ENCODE peak calls at places on chromosomes 5 and 9, in five cellular contexts. L, U, F, Z and Y are unnamed samples.

GRCh38 chr9:38322937-38323336 is 69.6 kb upstream of the ALDH1B1 start:
- DNase-seq in F (no peak), U (no peak), L (no peak), Z (no peak), Y (no peak)

GRCh38 chr9:6034954-6035353 is 19.5 kb upstream of the RANBP6 start:
- DNase-seq in F (no peak), U (no peak), L (no peak), Z (peak; percentile 15), Y (no peak)

GRCh38 chr5:75381456-75381855 is 44.4 kb downstream of the HMGCR start:
- DNase-seq in F (no peak), Z (no peak), L (no peak), U (peak; percentile 15), Y (no peak)

GRCh38 chr5:145975361-145976066 is 39.1 kb downstream of the SH3RF2 start:
- DNase-seq in Z (peak; percentile 93), L (no peak), F (no peak), U (no peak), Y (peak; percentile 86)

GRCh38 chr9:126615251-126615790 is 1.6 kb downstream of the LMX1B start:
- DNase-seq in F (no peak), Z (peak; percentile 21), L (peak; percentile 75), U (no peak), Y (no peak)

GRCh38 chr9:20188616-20189212 is 399.9 kb upstream of the SLC24A2 start:
- DNase-seq in F (no peak), Z (no peak), U (no peak), L (no peak), Y (no peak)

GRCh38 chr9:21317956-21318923 is 13.1 kb upstream of the IFNA5 start:
- DNase-seq in F (no peak), L (no peak), U (no peak), Z (peak; percentile 24), Y (no peak)

GRCh38 chr9:134466869-134467616 is 140.8 kb downstream of the RXRA start:
- DNase-seq in Z (no peak), L (no peak), U (no peak), F (no peak), Y (no peak)

GRCh38 chr5:136073714-136074113 is 44.9 kb downstream of the TGFBI start:
- DNase-seq in F (no peak), U (no peak), L (peak; percentile 38), Z (no peak), Y (no peak)

GRCh38 chr9:22039258-22039657 is 30.2 kb upstream of the CDKN2B start:
- DNase-seq in U (no peak), L (no peak), Z (peak; percentile 7), F (no peak), Y (no peak)

GRCh38 chr9:35645736-35646582 is 4.8 kb downstream of the SIT1 start:
- DNase-seq in L (peak; percentile 79), U (peak; percentile 35), Z (peak; percentile 32), F (no peak), Y (peak; percentile 22)

GRCh38 chr9:122179690-122180074 is 20.0 kb downstream of the MORN5 start:
- DNase-seq in U (no peak), F (no peak), Z (peak; percentile 59), L (no peak), Y (peak; percentile 7)

GRCh38 chr5:68240196-68240595 is 24.6 kb downstream of the PIK3R1 start:
- DNase-seq in L (no peak), Z (no peak), U (no peak), F (no peak), Y (no peak)

GRCh38 chr5:98458004-98458403 is 315.5 kb upstream of the RGMB start:
- DNase-seq in F (no peak), U (no peak), L (no peak), Z (no peak), Y (no peak)

GRCh38 chr5:58544195-58544594 is 38.7 kb upstream of the RAB3C start:
- DNase-seq in Z (no peak), L (no peak), F (no peak), U (no peak), Y (no peak)

GRCh38 chr5:176879663-176880392 is 19.3 kb downstream of the HK3 start:
- DNase-seq in F (no peak), U (no peak), Z (no peak), L (no peak), Y (no peak)

GRCh38 chr9:70947086-70947485 is 174.3 kb downstream of the TRPM3 start:
- DNase-seq in Z (no peak), L (no peak), U (no peak), F (no peak), Y (no peak)

GRCh38 chr5:139137703-139138102 is 60.5 kb downstream of the SIL1 start:
- DNase-seq in L (no peak), F (no peak), Z (peak; percentile 16), U (peak; percentile 22), Y (peak; percentile 12)

GRCh38 chr9:85262333-85262732 is 479.4 kb downstream of the AGTPBP1 start:
- DNase-seq in F (no peak), Z (no peak), U (no peak), L (no peak), Y (no peak)

GRCh38 chr5:100761192-100761591 is 141.9 kb downstream of the ST8SIA4 start:
- DNase-seq in F (no peak), Z (no peak), L (no peak), U (no peak), Y (no peak)

GRCh38 chr9:89844535-89844934 is 239.7 kb downstream of the GADD45G start:
- DNase-seq in F (no peak), U (no peak), Z (no peak), L (no peak), Y (no peak)

GRCh38 chr5:56490971-56491468 is 257.9 kb upstream of the ANKRD55 start:
- DNase-seq in F (no peak), Z (no peak), U (no peak), L (no peak), Y (peak; percentile 18)

GRCh38 chr9:75181748-75182147 is 93.4 kb downstream of the OSTF1 start:
- DNase-seq in Z (no peak), F (no peak), L (no peak), U (peak; percentile 14), Y (peak; percentile 48)

GRCh38 chr9:125867752-125868400 is 120.7 kb downstream of the PBX3 start:
- DNase-seq in Z (no peak), U (no peak), L (no peak), F (no peak), Y (peak; percentile 18)

GRCh38 chr5:75524071-75524470 is 12.4 kb downstream of the POLK start:
- DNase-seq in F (peak; percentile 79), L (no peak), U (no peak), Z (no peak), Y (no peak)

GRCh38 chr5:96522635-96523355 is 89.7 kb upstream of the PCSK1 start:
- DNase-seq in U (no peak), Z (no peak), F (no peak), L (no peak), Y (no peak)

GRCh38 chr5:145750194-145750593 is 84.9 kb downstream of the PRELID2 start:
- DNase-seq in Z (no peak), L (no peak), U (no peak), F (no peak), Y (no peak)

GRCh38 chr9:125617087-125617486 is 89.9 kb downstream of the MAPKAP1 start:
- DNase-seq in U (no peak), F (no peak), L (no peak), Z (no peak), Y (no peak)

GRCh38 chr9:26054600-26055516 is 376.6 kb upstream of the TUSC1 start:
- DNase-seq in L (no peak), Z (no peak), F (no peak), U (no peak), Y (no peak)

GRCh38 chr5:96823900-96824351 is 16.2 kb upstream of the ERAP1 start:
- DNase-seq in L (no peak), Z (peak; percentile 25), F (no peak), U (no peak), Y (no peak)

GRCh38 chr5:55421074-55421529 is 113.3 kb downstream of the MTREX start:
- DNase-seq in F (peak; percentile 15), U (no peak), L (no peak), Z (no peak), Y (no peak)

DNA sequence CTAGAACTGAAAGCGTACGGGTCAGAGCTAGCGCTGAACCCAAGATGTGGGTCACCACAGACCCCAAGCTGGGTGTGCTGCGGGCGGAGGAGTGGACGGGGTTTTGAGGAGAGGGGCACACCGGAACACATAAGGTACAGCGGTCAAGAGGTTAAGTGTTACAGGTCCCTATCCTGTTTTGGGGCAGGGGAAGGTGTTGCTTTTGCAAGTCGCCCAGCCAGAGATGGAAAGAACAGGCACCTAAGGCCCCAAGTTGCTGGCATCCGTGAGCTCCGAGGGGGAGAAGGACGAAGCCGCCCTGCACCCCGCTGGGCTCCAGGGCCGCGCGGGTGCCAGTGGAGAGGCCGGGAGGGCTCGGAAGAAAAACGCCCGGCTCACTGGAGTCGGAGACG is 859 bp downstream of the GNA14 start:
- DNase-seq in F (no peak), Z (no peak), U (no peak), L (no peak), Y (no peak)
- TF ChIP-seq EZH2 in F (no peak), Z (no peak), U (no peak), L (no peak), Y (no peak)

GRCh38 chr9:114037249-114037648 is 40.9 kb downstream of the AMBP start:
- DNase-seq in U (no peak), Z (no peak), F (no peak), L (peak; percentile 33), Y (no peak)

GRCh38 chr9:114038724-114039313 is 39.3 kb downstream of the AMBP start:
- DNase-seq in Z (no peak), U (no peak), L (peak; percentile 37), F (no peak), Y (no peak)

GRCh38 chr9:114039484-114039883 is 38.6 kb downstream of the AMBP start:
- DNase-seq in L (peak; percentile 19), Z (no peak), U (no peak), F (no peak), Y (no peak)

GRCh38 chr9:114035845-114036785 is 42.0 kb downstream of the AMBP start:
- DNase-seq in Z (no peak), F (no peak), L (peak; percentile 34), U (no peak), Y (no peak)

GRCh38 chr9:114037961-114038723 is 40.0 kb downstream of the AMBP start:
- DNase-seq in U (no peak), L (peak; percentile 56), F (no peak), Z (no peak), Y (no peak)
- TF ChIP-seq ATF3 in U (no peak), L (no peak), F (no peak), Z (no peak), Y (no peak)

GRCh38 chr5:1767524-1768282 is 31.9 kb downstream of the MRPL36 start:
- DNase-seq in L (no peak), F (no peak), U (no peak), Z (no peak), Y (no peak)
- TF ChIP-seq EZH2 in L (no peak), F (no peak), U (no peak), Z (no peak), Y (no peak)

GRCh38 chr9:16369427-16369826 is 501.0 kb downstream of the BNC2 start:
- DNase-seq in U (no peak), F (no peak), Z (no peak), L (no peak), Y (no peak)

GRCh38 chr9:16367605-16368424 is 502.7 kb downstream of the BNC2 start:
- DNase-seq in Z (no peak), U (no peak), L (no peak), F (no peak), Y (no peak)

GRCh38 chr9:16371306-16371705 is 499.2 kb downstream of the BNC2 start:
- DNase-seq in Z (no peak), F (no peak), L (no peak), U (no peak), Y (no peak)

GRCh38 chr9:16364347-16364746 is 506.1 kb downstream of the BNC2 start:
- DNase-seq in F (no peak), L (no peak), U (no peak), Z (no peak), Y (no peak)

GRCh38 chr9:16368425-16369087 is 501.9 kb downstream of the BNC2 start:
- DNase-seq in U (no peak), L (no peak), Z (no peak), F (no peak), Y (no peak)
- TF ChIP-seq ATF3 in U (no peak), L (no peak), Z (no peak), F (no peak), Y (no peak)